ENCODE peak calls at places on chromosome 5, in four cellular contexts. T is GM12891, L is HepG2, N is K562. B is an unnamed sample.

GRCh38 chr5:95892784-95893354 is 68.8 kb downstream of the ELL2 start:
- DNase-seq in L (peak), T (no peak), N (peak), B (no peak)

GRCh38 chr5:91382530-91383026 is 539 bp downstream of the ARRDC3 start:
- DNase-seq in L (peak), N (no peak), T (no peak), B (no peak)

GRCh38 chr5:36369092-36369737 is 67.5 kb upstream of the RANBP3L start:
- DNase-seq in T (no peak), L (no peak), N (no peak), B (no peak)

GRCh38 chr5:25190521-25191000 is 545.8 kb upstream of the CDH10 start:
- DNase-seq in T (no peak), N (no peak), L (no peak), B (no peak)

GRCh38 chr5:24899180-24899579 is 254.4 kb upstream of the CDH10 start:
- DNase-seq in N (no peak), T (no peak), L (no peak), B (no peak)

GRCh38 chr5:167565555-167565954 is 725.9 kb upstream of the WWC1 start:
- DNase-seq in L (no peak), T (no peak), N (no peak), B (no peak)

GRCh38 chr5:149018909-149019443 is 43.9 kb downstream of the SH3TC2 start:
- DNase-seq in N (no peak), L (no peak), T (no peak), B (no peak)

GRCh38 chr5:111929892-111930291 is 172.9 kb upstream of the NREP start:
- DNase-seq in N (no peak), T (no peak), L (no peak), B (no peak)

GRCh38 chr5:116032991-116033390 is 719 bp downstream of the ARL14EPL start:
- DNase-seq in T (no peak), L (no peak), N (no peak), B (no peak)

GRCh38 chr5:16135003-16135402 is 44.6 kb downstream of the MARCHF11 start:
- DNase-seq in T (no peak), N (no peak), L (no peak), B (no peak)

GRCh38 chr5:54171645-54172384 is 138.6 kb downstream of the ARL15 start:
- DNase-seq in L (no peak), T (no peak), N (no peak), B (no peak)

GRCh38 chr5:102760815-102761214 is 5.7 kb downstream of the PAM start:
- DNase-seq in L (no peak), N (no peak), T (no peak), B (no peak)

GRCh38 chr5:120405291-120405864 is 58.7 kb upstream of the PRR16 start:
- DNase-seq in T (no peak), N (no peak), L (no peak), B (no peak)

GRCh38 chr5:14410068-14410941 is 171.3 kb upstream of the OTULINL start:
- DNase-seq in T (no peak), L (no peak), N (no peak), B (no peak)

GRCh38 chr5:41009228-41009627 is 61.9 kb downstream of the MROH2B start:
- DNase-seq in N (no peak), T (no peak), L (peak), B (no peak)

GRCh38 chr5:160369990-160370712 is at the start of gene C1QTNF2:
- DNase-seq in T (no peak), N (peak), L (no peak), B (no peak)

GRCh38 chr5:83503662-83504061 is 32.1 kb downstream of the VCAN start:
- DNase-seq in N (no peak), T (no peak), L (no peak), B (no peak)

GRCh38 chr5:132492386-132492785 is 1.8 kb upstream of the IRF1 start:
- DNase-seq in N (no peak), T (no peak), L (no peak), B (no peak)

GRCh38 chr5:132491368-132492364 is 1.1 kb upstream of the IRF1 start:
- DNase-seq in T (no peak), L (no peak), N (no peak), B (no peak)

GRCh38 chr5:132489051-132489770 is 1.4 kb downstream of the IRF1 start:
- DNase-seq in N (no peak), L (no peak), T (no peak), B (no peak)

GRCh38 chr5:132489871-132490483 is 596 bp downstream of the IRF1 start:
- DNase-seq in L (no peak), T (peak), N (peak), B (peak)

DNA sequence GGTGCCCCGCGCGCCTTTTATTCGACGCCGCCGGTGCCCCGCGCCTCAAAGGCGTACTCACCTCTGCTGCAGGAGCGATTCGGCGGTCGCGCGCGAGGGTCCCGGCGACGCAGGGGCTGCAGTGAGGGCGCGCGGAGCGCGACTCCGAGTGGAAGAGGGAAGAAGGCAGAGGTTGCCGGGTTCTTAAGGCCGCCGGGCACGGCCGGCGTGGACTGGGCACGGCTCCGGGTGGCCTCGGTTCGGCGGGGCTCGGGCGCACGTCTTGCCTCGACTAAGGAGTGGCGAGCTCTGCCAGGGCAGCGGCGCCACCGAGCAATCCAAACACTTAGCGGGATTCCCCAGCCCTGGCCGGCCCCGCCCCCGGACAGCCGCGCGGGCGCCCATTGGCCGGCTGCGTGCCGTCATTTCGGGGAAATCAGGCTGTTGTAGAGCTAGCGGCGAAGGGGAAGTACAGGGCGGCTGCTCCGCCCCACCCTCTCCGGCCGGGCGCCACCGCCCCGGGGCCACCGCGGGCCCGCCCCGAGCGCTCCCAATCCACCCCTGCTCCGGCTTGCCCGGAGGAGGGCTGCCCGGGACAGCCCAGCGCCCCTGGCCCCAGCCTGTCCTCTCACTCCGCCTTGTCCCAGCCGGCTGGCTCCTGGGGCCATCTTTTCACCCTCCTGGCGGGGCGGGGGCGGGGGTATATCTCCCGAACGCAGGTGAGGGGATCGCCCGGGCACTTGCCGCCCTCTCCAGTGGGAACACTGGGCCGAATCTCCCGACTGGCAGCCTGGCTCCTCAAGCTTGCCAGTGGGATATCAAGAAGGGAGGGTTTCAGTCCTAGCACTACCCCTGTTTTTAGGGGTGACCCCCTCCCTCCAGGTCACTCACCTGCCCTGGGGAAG is at the start of gene IRF1:
- DNase-seq in T (peak), L (peak), N (peak), B (peak)
- TF ChIP-seq POLR2A in T (peak), L (peak), N (peak), B (peak)

GRCh38 chr5:98768160-98769005 is 5.1 kb upstream of the RGMB start:
- DNase-seq in N (peak), T (peak), L (peak), B (no peak)
- TF ChIP-seq POLR2AphosphoS5 in N (no peak), T (no peak), L (no peak), B (no peak)

GRCh38 chr5:143791848-143792701 is 19.9 kb upstream of the HMHB1 start:
- DNase-seq in N (no peak), T (no peak), L (no peak), B (no peak)
- TF ChIP-seq TAF1 in N (no peak), T (no peak), L (no peak), B (no peak)

GRCh38 chr5:399296-400281 is 43.4 kb upstream of the EXOC3 start:
- DNase-seq in N (peak), L (peak), T (peak), B (peak)
- TF ChIP-seq POLR2A in N (no peak), L (no peak), T (peak), B (peak)

DNA sequence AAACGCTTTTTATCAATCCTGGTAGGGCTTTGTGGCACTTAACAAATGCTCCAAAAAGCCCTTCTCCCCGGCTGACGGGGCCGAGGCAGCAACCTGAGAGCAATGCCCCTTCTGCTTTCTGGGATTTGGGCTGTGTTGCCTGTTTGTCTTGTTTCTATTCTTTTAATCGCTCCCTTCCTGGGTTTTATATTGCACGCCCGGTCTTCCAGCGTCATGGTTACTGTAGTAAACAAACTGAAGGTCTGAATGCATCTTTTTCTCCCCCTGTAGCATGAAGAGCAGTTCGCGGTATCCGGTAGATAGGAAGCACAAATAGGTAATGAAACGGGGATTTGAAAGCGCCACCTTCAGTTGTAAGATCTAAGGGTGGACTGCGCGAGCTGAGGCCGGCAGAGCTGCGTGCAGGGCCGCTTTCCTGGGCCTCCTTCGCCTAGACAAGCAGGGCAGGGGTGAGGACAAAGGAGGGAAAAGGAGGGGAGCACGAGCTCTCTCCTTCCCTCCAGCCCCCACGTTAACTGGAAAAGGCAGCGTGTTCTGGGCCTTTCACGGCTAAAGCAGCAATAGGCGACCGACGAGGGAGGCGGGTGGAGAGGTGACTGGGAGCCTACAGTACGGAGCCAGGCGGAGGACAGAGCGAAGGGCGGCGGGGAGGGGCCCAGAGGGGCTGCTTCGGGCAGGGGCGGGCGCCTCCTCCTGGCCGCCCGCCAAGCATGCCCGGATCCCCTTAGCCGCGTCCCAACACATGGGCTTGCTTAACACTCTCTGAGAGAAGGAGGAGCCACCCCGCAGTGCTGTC is 49.3 kb upstream of the ZNF366 start:
- DNase-seq in L (peak), N (no peak), T (peak), B (peak)
- TF ChIP-seq POLR2AphosphoS5 in L (no peak), N (no peak), T (no peak), B (no peak)

GRCh38 chr5:171571663-171572062 is 152.2 kb downstream of the FGF18 start:
- DNase-seq in N (no peak), L (no peak), T (no peak), B (no peak)
- TF ChIP-seq TAF1 in N (no peak), L (no peak), T (no peak), B (no peak)

DNA sequence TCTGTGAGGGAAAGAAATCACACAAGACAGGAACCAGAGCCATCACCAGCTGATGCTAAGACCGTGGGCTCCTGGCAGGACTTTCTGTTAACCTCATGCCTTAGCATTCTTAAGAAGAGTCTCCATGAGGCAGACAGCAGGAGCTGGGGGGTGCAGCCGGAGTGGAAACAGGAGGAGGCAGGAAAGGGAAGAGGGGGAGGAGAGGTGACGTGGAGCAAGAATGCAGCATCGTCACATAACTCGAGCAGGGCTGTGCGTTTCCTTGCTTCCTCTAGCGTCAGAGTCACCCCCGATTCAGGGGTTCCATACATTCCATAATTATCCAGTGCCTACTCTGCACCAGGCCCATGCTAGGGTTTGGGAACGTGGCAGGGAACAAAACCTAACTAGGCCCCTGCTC is 53.7 kb downstream of the ERGIC1 start:
- DNase-seq in N (no peak), L (no peak), T (no peak), B (no peak)
- TF ChIP-seq POLR2A in N (no peak), L (no peak), T (no peak), B (no peak)

GRCh38 chr5:93893050-93893449 is 151.7 kb upstream of the POU5F2 start:
- DNase-seq in L (no peak), T (no peak), N (no peak), B (no peak)

GRCh38 chr5:93892481-93892880 is 151.1 kb upstream of the POU5F2 start:
- DNase-seq in L (no peak), N (no peak), T (no peak), B (no peak)

GRCh38 chr5:93890657-93891056 is 149.3 kb upstream of the POU5F2 start:
- DNase-seq in T (no peak), N (no peak), L (no peak), B (no peak)

GRCh38 chr5:93894471-93895354 is 153.3 kb upstream of the POU5F2 start:
- DNase-seq in N (no peak), L (no peak), T (no peak), B (no peak)

DNA sequence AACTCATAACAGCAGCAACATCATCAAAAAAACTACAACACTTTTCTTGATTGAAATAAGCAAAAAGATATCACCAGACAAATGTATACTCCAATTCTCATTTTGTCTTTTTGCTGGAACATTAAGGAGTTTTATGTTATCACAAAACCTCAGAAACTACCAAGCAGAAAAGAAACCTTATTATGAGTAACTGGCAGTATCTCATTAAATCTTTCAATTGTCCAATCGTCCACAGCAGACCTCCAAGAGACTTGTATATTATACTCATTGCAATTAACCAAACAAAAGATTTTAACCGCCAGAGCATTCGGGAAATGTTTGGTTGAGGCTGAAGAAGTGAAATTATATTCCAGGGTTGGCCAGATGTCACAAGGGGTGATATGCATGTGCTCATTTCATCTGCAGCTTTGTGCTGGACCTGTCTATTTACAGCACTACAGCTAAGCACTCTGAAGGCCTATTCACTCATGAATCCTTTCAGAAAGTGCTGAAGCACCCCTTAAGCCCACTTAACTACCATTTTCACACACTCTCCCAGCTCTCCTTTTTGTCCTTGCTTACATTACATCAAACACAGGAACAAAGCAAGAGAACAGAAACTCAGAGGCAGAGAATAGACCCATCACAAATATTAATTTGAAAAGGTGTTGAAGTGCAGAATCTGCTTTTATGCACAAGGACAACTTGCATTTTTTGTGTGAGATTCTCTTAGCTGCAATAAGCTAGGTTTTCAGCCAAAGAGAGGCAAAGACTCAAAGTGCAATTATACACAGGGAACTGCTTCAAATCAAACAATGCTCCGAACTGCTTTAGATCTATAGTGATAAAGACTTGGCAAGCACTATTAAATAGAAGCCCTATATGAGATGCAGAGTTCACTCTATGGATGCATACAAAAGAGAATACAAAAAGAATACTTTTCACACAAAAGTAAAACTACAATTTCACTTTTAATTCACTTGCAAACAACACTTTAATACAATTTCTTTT is 150.4 kb upstream of the POU5F2 start:
- DNase-seq in T (no peak), N (no peak), L (no peak), B (no peak)
- TF ChIP-seq POLR2AphosphoS5 in T (no peak), N (no peak), L (no peak), B (no peak)